ENCODE peak calls at places on chromosome 20, in six cellular contexts. N is A549, V is HepG2, U is NB4, Y is K562, E is GM12878. P is an unnamed sample.

GRCh38 chr20:18840248-18840645 is 26.7 kb downstream of the SCP2D1 start:
- DNase-seq in N (no peak), V (no peak), U (no peak), Y (no peak), E (no peak), P (no peak)

GRCh38 chr20:50172347-50173013 is 18.1 kb upstream of the CEBPB start:
- DNase-seq in N (peak; percentile 95), V (peak; percentile 97), U (no peak), Y (no peak), E (no peak), P (peak; percentile 75)

GRCh38 chr20:3228750-3229032 is 10.3 kb downstream of the SLC4A11 start:
- DNase-seq in N (no peak), V (no peak), U (no peak), Y (no peak), E (no peak), P (no peak)

GRCh38 chr20:2693996-2694471 is 1.5 kb downstream of the EBF4 start:
- DNase-seq in N (no peak), V (no peak), U (no peak), Y (no peak), E (no peak), P (peak; percentile 19)

GRCh38 chr20:8851446-8851845 is 217.4 kb upstream of the PLCB4 start:
- DNase-seq in N (no peak), V (no peak), U (no peak), Y (no peak), E (no peak), P (no peak)

GRCh38 chr20:12371955-12372354 is 454.3 kb downstream of the BTBD3 start:
- DNase-seq in N (no peak), V (no peak), U (no peak), Y (no peak), E (no peak), P (no peak)

GRCh38 chr20:2042400-2042799 is 48.5 kb upstream of the PDYN start:
- DNase-seq in N (no peak), V (no peak), U (no peak), Y (no peak), E (no peak), P (no peak)

GRCh38 chr20:13458860-13459451 is 179.8 kb downstream of the TASP1 start:
- DNase-seq in N (peak; percentile 41), V (peak; percentile 61), U (peak; percentile 54), Y (peak; percentile 39), E (no peak), P (peak; percentile 35)

GRCh38 chr20:8183526-8183925 is 51.5 kb downstream of the PLCB1 start:
- DNase-seq in N (no peak), V (no peak), U (no peak), Y (no peak), E (no peak), P (no peak)

GRCh38 chr20:2619961-2620595 is 32.4 kb upstream of the NOP56 start:
- DNase-seq in N (peak; percentile 19), V (peak; percentile 21), U (no peak), Y (no peak), E (no peak), P (no peak)

GRCh38 chr20:49510562-49511117 is 28.2 kb upstream of the KCNB1 start:
- DNase-seq in N (no peak), V (no peak), U (peak; percentile 25), Y (no peak), E (no peak), P (no peak)

GRCh38 chr20:19934792-19935491 is 82.2 kb upstream of the NAA20 start:
- DNase-seq in N (peak; percentile 51), V (no peak), U (peak; percentile 43), Y (no peak), E (no peak), P (peak; percentile 94)

GRCh38 chr20:48631114-48632016 is 196.4 kb downstream of the PREX1 start:
- DNase-seq in N (no peak), V (no peak), U (peak; percentile 32), Y (no peak), E (no peak), P (no peak)

GRCh38 chr20:56439784-56440291 is 27.8 kb downstream of the CASS4 start:
- DNase-seq in N (no peak), V (no peak), U (peak; percentile 36), Y (no peak), E (no peak), P (peak; percentile 23)

GRCh38 chr20:3995067-3995748 is 20.1 kb downstream of the RNF24 start:
- DNase-seq in N (no peak), V (no peak), U (peak; percentile 35), Y (peak; percentile 14), E (no peak), P (no peak)

GRCh38 chr20:30816182-30816645 is 441.2 kb upstream of the DEFB115 start:
- DNase-seq in N (no peak), V (no peak), U (peak; percentile 24), Y (peak; percentile 56), E (no peak), P (no peak)

GRCh38 chr20:48731581-48731980 is 96.2 kb downstream of the PREX1 start:
- DNase-seq in N (no peak), V (no peak), U (no peak), Y (no peak), E (no peak), P (no peak)

GRCh38 chr20:47024461-47024937 is 129.9 kb downstream of the EYA2 start:
- DNase-seq in N (no peak), V (no peak), U (no peak), Y (no peak), E (no peak), P (no peak)

GRCh38 chr20:56422824-56423189 is 10.7 kb downstream of the CASS4 start:
- DNase-seq in N (no peak), V (no peak), U (peak; percentile 74), Y (peak; percentile 54), E (no peak), P (no peak)

GRCh38 chr20:50399003-50399916 is 110.9 kb upstream of the PTPN1 start:
- DNase-seq in N (no peak), V (peak; percentile 99), U (no peak), Y (peak; percentile 29), E (no peak), P (no peak)

GRCh38 chr20:58523916-58524315 is 8.7 kb upstream of the APCDD1L start:
- DNase-seq in N (no peak), V (no peak), U (no peak), Y (no peak), E (no peak), P (peak; percentile 55)

GRCh38 chr20:58521763-58522162 is 6.6 kb upstream of the APCDD1L start:
- DNase-seq in N (no peak), V (no peak), U (no peak), Y (no peak), E (no peak), P (no peak)

GRCh38 chr20:58526411-58526810 is 11.2 kb upstream of the APCDD1L start:
- DNase-seq in N (no peak), V (no peak), U (no peak), Y (no peak), E (no peak), P (no peak)

GRCh38 chr20:58523072-58523681 is 8.0 kb upstream of the APCDD1L start:
- DNase-seq in N (no peak), V (no peak), U (no peak), Y (no peak), E (no peak), P (peak; percentile 10)

GRCh38 chr20:58524814-58525213 is 9.6 kb upstream of the APCDD1L start:
- DNase-seq in N (no peak), V (no peak), U (no peak), Y (no peak), E (no peak), P (no peak)
- TF ChIP-seq MYC in N (no peak), V (no peak), U (no peak), Y (no peak), E (no peak), P (no peak)

GRCh38 chr20:435558-435957 is 26.8 kb downstream of the TBC1D20 start:
- DNase-seq in N (no peak), V (no peak), U (no peak), Y (no peak), E (no peak), P (no peak)

GRCh38 chr20:440148-440547 is 22.2 kb downstream of the TBC1D20 start:
- DNase-seq in N (no peak), V (no peak), U (no peak), Y (no peak), E (no peak), P (no peak)

GRCh38 chr20:436476-436875 is 25.9 kb downstream of the TBC1D20 start:
- DNase-seq in N (no peak), V (no peak), U (no peak), Y (no peak), E (no peak), P (no peak)

GRCh38 chr20:438581-439469 is 23.5 kb downstream of the TBC1D20 start:
- DNase-seq in N (no peak), V (no peak), U (no peak), Y (no peak), E (peak; percentile 13), P (peak; percentile 55)

DNA sequence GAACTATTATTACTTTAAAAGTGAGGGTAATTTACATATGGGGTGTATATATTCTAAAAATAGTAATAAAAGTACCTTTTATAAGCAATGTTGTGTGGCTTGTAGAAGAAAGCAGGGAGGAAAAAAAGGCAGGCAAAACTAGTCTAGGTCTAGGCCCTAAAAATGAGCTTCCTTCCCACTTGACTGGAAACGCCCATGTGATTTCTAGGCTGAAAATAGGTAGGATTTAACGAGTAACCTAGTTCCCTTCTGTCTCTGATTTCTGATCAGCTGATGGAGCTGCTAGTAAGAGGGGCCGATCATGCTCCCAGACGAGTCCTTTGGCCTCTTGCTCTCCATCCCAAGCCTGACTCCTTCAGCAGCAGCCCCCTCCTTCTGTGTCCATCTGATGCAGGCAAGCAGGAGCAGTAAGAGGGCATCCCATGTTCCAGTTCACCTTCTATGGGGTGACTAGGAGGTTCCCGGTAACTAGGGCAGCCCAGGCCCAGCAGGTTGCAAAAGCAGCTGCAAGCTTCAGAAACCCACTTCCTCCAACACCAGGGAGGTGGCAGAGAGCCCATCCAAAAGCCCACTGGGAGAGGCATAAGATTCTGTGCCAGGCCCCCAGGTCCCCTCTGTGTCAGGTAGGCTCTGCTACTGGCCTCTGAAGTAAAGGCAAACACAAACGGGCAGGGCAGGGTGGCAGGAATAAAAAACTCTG is 24.4 kb downstream of the TBC1D20 start:
- DNase-seq in N (no peak), V (no peak), U (no peak), Y (no peak), E (no peak), P (peak; percentile 8)
- TF ChIP-seq MAX in N (no peak), V (no peak), U (no peak), Y (no peak), E (no peak), P (no peak)

DNA sequence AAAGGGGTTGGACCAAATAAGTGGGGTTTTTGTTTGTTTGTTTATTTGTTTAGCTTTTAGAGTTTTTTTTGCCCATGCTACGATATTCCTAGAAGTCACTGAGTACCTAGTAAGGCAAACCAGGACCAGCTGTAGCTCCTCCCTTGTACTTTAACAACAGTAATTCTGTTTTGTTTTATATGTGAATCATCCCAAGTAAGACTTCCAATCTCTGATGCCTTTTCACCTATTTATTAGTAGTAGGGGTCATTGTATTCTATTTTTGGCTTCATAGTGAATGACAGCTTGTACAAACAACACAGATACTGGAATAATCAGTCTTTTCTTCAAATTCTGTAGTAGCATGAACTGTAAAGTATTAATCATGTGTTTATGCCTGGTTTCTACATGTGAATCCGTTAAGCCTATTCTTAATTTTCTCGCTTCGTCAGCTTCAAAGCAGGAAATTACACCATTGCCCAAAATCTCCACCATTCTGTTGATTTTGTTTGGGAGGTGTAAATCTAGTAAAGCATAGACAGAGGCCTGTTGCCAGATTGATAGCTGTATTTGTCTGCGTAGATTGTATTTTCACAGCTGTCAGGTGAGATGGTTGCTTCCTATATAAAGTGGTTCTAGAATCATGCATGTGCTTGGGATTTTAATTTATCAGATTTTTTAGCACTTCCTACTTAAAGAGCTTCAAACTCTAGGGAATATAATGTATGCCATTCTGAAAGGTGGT is 151.5 kb upstream of the FLRT3 start:
- DNase-seq in N (no peak), V (no peak), U (no peak), Y (no peak), E (no peak), P (peak; percentile 55)
- TF ChIP-seq MYC in N (no peak), V (no peak), U (no peak), Y (no peak), E (no peak), P (no peak)

GRCh38 chr20:45629496-45630100 is at the start of gene WFDC10A:
- DNase-seq in N (peak; percentile 62), V (peak; percentile 38), U (peak; percentile 80), Y (peak; percentile 62), E (no peak), P (peak; percentile 23)
- TF ChIP-seq MAX in N (no peak), V (no peak), U (peak; percentile 67), Y (no peak), E (no peak), P (no peak)

P was measured in endothelial cell of umbilical vein.